ENCODE peak calls at places on chromosomes 11 and 22, in five cellular contexts. R is neural progenitor cell, J is IMR-90, B is psoas muscle, V is transverse colon. Z is an unnamed sample. For H3K36me3 and H3K9me3, the result is how much of the 10 kb centered on the place peaks cover.

GRCh38 chr22:33380789-33381530 is 322.8 kb upstream of the SYN3 start:
- DNase-seq in J (peak), R (no peak), V (no peak), B (no peak), Z (no peak)

GRCh38 chr11:2734181-2735052 is 34.6 kb upstream of the KCNQ1OT1 start:
- DNase-seq in B (peak), V (no peak), R (no peak), J (peak), Z (no peak)

GRCh38 chr22:39073941-39074340 is 3.1 kb upstream of the APOBEC3G start:
- DNase-seq in J (no peak), B (no peak), R (no peak), V (no peak), Z (no peak)

GRCh38 chr11:102883132-102883531 is 8.3 kb upstream of the MMP12 start:
- DNase-seq in R (no peak), V (no peak), J (no peak), B (no peak), Z (no peak)

GRCh38 chr11:92753161-92753560 is 216.3 kb upstream of the MTNR1B start:
- DNase-seq in V (no peak), B (no peak), J (no peak), R (no peak), Z (no peak)

GRCh38 chr11:47499614-47500013 is 50.7 kb upstream of the RAPSN start:
- DNase-seq in J (no peak), B (no peak), R (no peak), V (no peak), Z (no peak)

GRCh38 chr11:60485987-60486386 is 6.6 kb upstream of the MS4A12 start:
- DNase-seq in J (no peak), R (peak), V (peak), B (no peak), Z (peak)

GRCh38 chr11:72700026-72700610 is 25.9 kb upstream of the PDE2A start:
- DNase-seq in R (no peak), B (no peak), J (peak), V (no peak), Z (no peak)

GRCh38 chr11:8213390-8213789 is 44.6 kb upstream of the RIC3 start:
- DNase-seq in J (no peak), V (no peak), B (no peak), R (no peak), Z (no peak)

GRCh38 chr22:28013611-28014010 is 94.6 kb upstream of the PITPNB start:
- DNase-seq in R (no peak), J (no peak), V (no peak), B (peak), Z (no peak)

GRCh38 chr22:20315337-20316216 is 4.3 kb downstream of the DGCR6L start:
- DNase-seq in J (no peak), R (peak), B (no peak), V (peak), Z (no peak)

GRCh38 chr11:299951-300735 is 817 bp upstream of the IFITM5 start:
- DNase-seq in R (peak), V (no peak), B (peak), J (peak), Z (no peak)

GRCh38 chr11:32615422-32615821 is 31.8 kb downstream of the EIF3M start:
- DNase-seq in V (no peak), J (no peak), R (peak), B (no peak), Z (no peak)

GRCh38 chr11:65906602-65907001 is 6.4 kb upstream of the FOSL1 start:
- DNase-seq in V (no peak), J (no peak), B (no peak), R (no peak), Z (no peak)

GRCh38 chr11:71563401-71563800 is 2.0 kb upstream of the KRTAP5-10 start:
- DNase-seq in R (peak), J (peak), V (no peak), B (no peak), Z (peak)

GRCh38 chr11:131817701-131818188 is 447.3 kb downstream of the NTM start:
- DNase-seq in J (no peak), B (no peak), V (no peak), R (no peak), Z (no peak)

GRCh38 chr11:83004855-83005556 is 66.7 kb downstream of the RAB30 start:
- DNase-seq in J (no peak), B (no peak), R (no peak), V (no peak), Z (no peak)

GRCh38 chr11:42524534-42525227 is 787.1 kb upstream of the API5 start:
- DNase-seq in J (no peak), R (peak), V (peak), B (no peak), Z (peak)

GRCh38 chr11:76770642-76771445 is 12.3 kb upstream of the TSKU start:
- DNase-seq in J (peak), R (peak), B (peak), V (peak), Z (no peak)

GRCh38 chr11:102488208-102488607 is 35.6 kb upstream of the TMEM123 start:
- DNase-seq in R (no peak), B (no peak), J (no peak), V (no peak), Z (no peak)

GRCh38 chr11:2748814-2749554 is 49.2 kb upstream of the KCNQ1OT1 start:
- DNase-seq in B (peak), V (no peak), R (no peak), J (no peak), Z (no peak)

GRCh38 chr22:43533656-43534428 is 122.0 kb downstream of the MPPED1 start:
- DNase-seq in J (no peak), V (no peak), B (no peak), R (no peak), Z (no peak)

GRCh38 chr22:21937041-21937820 is 15.4 kb downstream of the PPM1F start:
- DNase-seq in B (peak), R (no peak), J (no peak), V (peak), Z (no peak)

GRCh38 chr22:38718414-38718813 is 12.7 kb downstream of the GTPBP1 start:
- DNase-seq in R (peak), J (peak), V (peak), B (peak), Z (peak)

GRCh38 chr11:72671144-72672099 is 2.8 kb downstream of the PDE2A start:
- DNase-seq in V (no peak), B (no peak), J (no peak), R (no peak), Z (no peak)

GRCh38 chr11:1649021-1649420 is 19.4 kb downstream of the KRTAP5-5 start:
- DNase-seq in B (peak), V (no peak), J (no peak), R (no peak), Z (no peak)

GRCh38 chr11:12042215-12042676 is 33.8 kb upstream of the DKK3 start:
- DNase-seq in B (no peak), V (no peak), J (peak), R (no peak), Z (no peak)

GRCh38 chr22:22201185-22201924 is 43.2 kb upstream of the VPREB1 start:
- DNase-seq in V (peak), B (no peak), R (peak), J (peak), Z (peak)

GRCh38 chr11:113991718-113992458 is 17.0 kb downstream of the HTR3A start:
- DNase-seq in R (no peak), J (no peak), V (no peak), B (no peak), Z (no peak)

GRCh38 chr11:87832216-87832615 is 343.0 kb downstream of the RAB38 start:
- DNase-seq in V (no peak), B (no peak), R (no peak), J (no peak), Z (no peak)

GRCh38 chr11:114606003-114606801 is 10.6 kb upstream of the NXPE4 start:
- DNase-seq in V (no peak), B (no peak), R (no peak), J (peak), Z (no peak)

GRCh38 chr11:122440783-122441701 is 214.5 kb upstream of the UBASH3B start:
- DNase-seq in B (peak), V (peak), R (peak), J (no peak), Z (no peak)

GRCh38 chr22:26597026-26597425 is 7.1 kb upstream of the TPST2 start:
- DNase-seq in R (no peak), B (no peak), V (no peak), J (no peak), Z (no peak)

GRCh38 chr11:117933930-117934329 is 4.7 kb upstream of the TMPRSS13 start:
- DNase-seq in J (no peak), B (no peak), R (peak), V (no peak), Z (peak)

GRCh38 chr11:27358306-27358705 is 4.7 kb downstream of the CCDC34 start:
- DNase-seq in B (no peak), R (no peak), J (no peak), V (no peak), Z (no peak)

GRCh38 chr11:118569670-118570069 is 2.5 kb upstream of the ARCN1 start:
- DNase-seq in B (no peak), R (no peak), V (no peak), J (no peak), Z (no peak)

GRCh38 chr11:32068134-32068533 is 22.7 kb upstream of the RCN1 start:
- DNase-seq in R (no peak), J (no peak), B (no peak), V (no peak), Z (no peak)

GRCh38 chr22:50285568-50286229 is 15.5 kb upstream of the MAPK11 start:
- DNase-seq in B (no peak), V (no peak), R (no peak), J (no peak), Z (no peak)

GRCh38 chr22:45246060-45246985 is 5.6 kb upstream of the KIAA0930 start:
- DNase-seq in B (peak), R (no peak), V (peak), J (peak), Z (no peak)

GRCh38 chr22:45240810-45241631 is at the start of gene KIAA0930:
- DNase-seq in B (peak), R (peak), J (peak), V (peak), Z (peak)

GRCh38 chr22:45239378-45240136 is 1.1 kb downstream of the KIAA0930 start:
- DNase-seq in B (peak), J (no peak), V (no peak), R (no peak), Z (no peak)

GRCh38 chr22:45240137-45240809 is 421 bp downstream of the KIAA0930 start:
- DNase-seq in B (peak), J (no peak), V (peak), R (peak), Z (no peak)

GRCh38 chr22:45242778-45243191 is 2.1 kb upstream of the KIAA0930 start:
- DNase-seq in J (no peak), V (peak), R (no peak), B (no peak), Z (peak)
- H3K27ac ChIP-seq in J (no peak), V (no peak), R (no peak), B (no peak), Z (no peak)

DNA sequence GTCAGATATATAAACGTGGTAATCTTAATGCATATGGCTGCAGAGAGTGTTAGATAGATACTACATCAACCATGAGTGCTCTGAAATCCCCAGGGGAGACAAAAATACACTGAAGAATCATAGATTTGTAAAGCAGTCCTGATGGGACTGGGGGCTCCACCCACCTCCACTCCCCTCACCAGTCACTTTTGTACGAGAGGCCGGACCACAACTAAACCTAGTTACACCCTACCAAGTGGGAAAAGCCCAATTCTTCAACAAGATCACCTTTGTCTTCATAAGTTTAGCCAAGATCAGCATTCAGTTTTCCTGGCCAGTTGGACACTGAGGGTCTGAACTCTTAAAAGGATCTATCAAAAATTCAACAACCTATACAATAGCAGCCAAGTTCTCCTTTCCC is 1.5 kb downstream of the SF1 start:
- DNase-seq in V (no peak), R (no peak), B (no peak), J (no peak), Z (no peak)
- H3K36me3 ChIP-seq in V (under half), R (under half), B (half or more), J (under half), Z (half or more)

GRCh38 chr11:110838808-110839207 is 126.6 kb upstream of the ARHGAP20 start:
- DNase-seq in B (no peak), V (no peak), R (no peak), J (no peak), Z (no peak)
- H3K9me3 ChIP-seq in B (under half), V (under half), R (under half), J (under half), Z (under half)

GRCh38 chr11:35099278-35100018 is 39.5 kb upstream of the CD44 start:
- DNase-seq in J (peak), V (no peak), B (no peak), R (no peak), Z (no peak)
- H3K27ac ChIP-seq in J (peak), V (peak), B (peak), R (no peak), Z (no peak)

GRCh38 chr11:6606471-6607189 is 3.1 kb downstream of the ILK start:
- DNase-seq in V (peak), B (peak), J (peak), R (peak), Z (peak)
- H3K36me3 ChIP-seq in V (under half), B (under half), J (under half), R (under half), Z (under half)

GRCh38 chr22:48301908-48302307 is 1525.8 kb downstream of the BRD1 start:
- DNase-seq in J (no peak), B (no peak), R (no peak), V (no peak), Z (no peak)

GRCh38 chr22:48300877-48301276 is 1526.8 kb downstream of the BRD1 start:
- DNase-seq in B (no peak), R (no peak), V (no peak), J (no peak), Z (no peak)

GRCh38 chr22:48301421-48301820 is 1526.3 kb downstream of the BRD1 start:
- DNase-seq in V (no peak), B (no peak), R (no peak), J (no peak), Z (no peak)

GRCh38 chr22:48299124-48299523 is 1528.5 kb downstream of the BRD1 start:
- DNase-seq in R (no peak), B (no peak), J (no peak), V (no peak), Z (no peak)

DNA sequence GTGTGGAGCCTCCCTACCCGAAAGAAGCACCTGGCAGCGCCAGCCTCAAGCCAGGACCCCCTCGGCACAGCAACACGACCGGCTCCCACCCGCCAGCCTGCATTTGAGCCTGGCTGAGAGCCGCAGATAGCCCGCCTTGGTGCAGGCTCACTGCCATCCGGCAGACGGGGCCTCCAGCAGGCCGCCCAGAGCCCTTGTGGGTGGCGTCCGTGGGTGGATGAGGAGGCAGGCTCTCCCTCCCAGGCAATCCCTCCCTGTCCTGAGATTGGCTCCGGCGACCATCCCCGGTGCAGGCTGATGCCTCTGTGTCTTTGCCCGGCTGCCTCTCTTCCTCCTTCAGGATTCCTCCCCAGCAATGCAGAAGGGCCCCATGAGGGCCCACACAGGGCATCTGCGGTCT is 1527.9 kb downstream of the BRD1 start:
- DNase-seq in R (peak), V (no peak), J (no peak), B (no peak), Z (no peak)
- H3K9me3 ChIP-seq in R (under half), V (under half), J (under half), B (under half), Z (under half)

GRCh38 chr11:20034941-20035340 is 125.3 kb downstream of the DBX1 start:
- DNase-seq in R (no peak), J (no peak), V (no peak), B (no peak), Z (peak)
- H3K27ac ChIP-seq in R (no peak), J (no peak), V (no peak), B (no peak), Z (peak)

GRCh38 chr22:46851941-46852340 is 89.5 kb downstream of the TBC1D22A start:
- DNase-seq in V (no peak), J (no peak), R (no peak), B (no peak), Z (no peak)
- H3K36me3 ChIP-seq in V (under half), J (under half), R (under half), B (under half), Z (under half)

GRCh38 chr22:49177666-49178065 is 650.0 kb downstream of the BRD1 start:
- DNase-seq in R (no peak), J (no peak), B (peak), V (no peak), Z (no peak)

GRCh38 chr22:49179886-49180682 is 647.6 kb downstream of the BRD1 start:
- DNase-seq in J (no peak), R (no peak), V (no peak), B (peak), Z (no peak)

GRCh38 chr22:49176956-49177355 is 650.7 kb downstream of the BRD1 start:
- DNase-seq in V (no peak), J (no peak), R (no peak), B (no peak), Z (no peak)

GRCh38 chr22:49179175-49179574 is 648.5 kb downstream of the BRD1 start:
- DNase-seq in B (peak), J (no peak), V (no peak), R (no peak), Z (no peak)

DNA sequence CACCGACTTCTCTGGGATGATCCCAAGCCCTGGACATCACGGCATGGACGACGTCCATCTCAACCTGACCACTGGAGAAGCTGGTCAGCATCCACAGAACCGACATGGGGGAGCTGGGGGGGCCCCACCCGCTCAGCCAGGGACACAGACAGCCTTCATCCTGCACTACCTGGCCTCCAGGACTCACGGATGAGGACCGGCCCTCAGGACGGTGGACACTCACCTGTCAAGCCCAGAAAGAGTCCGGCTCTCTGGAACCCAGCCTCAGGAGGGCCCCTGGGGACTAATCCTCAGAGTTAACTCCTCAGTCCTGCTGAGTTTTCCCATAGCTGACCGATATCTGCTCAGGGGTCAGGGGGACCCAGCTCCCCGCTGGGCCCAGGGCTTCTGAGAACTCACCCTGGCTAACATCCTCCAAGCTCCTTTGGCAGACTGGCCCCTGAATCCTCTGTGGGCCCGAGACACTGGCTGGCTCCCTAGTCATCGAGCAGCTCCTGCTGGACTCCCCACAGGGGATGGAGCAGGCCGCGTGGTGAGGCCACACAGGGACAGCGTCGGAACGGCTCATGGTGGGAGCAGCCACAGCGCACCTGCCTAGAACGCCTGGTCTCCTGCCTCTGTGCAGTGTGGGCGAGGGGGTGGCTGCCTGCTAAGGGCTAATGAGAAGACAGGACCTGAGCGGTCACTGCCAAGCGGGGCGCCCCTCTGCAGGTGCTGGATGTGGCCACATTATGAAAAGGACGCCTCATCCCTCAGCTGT is 649.2 kb downstream of the BRD1 start:
- DNase-seq in R (no peak), B (peak), V (no peak), J (no peak), Z (no peak)
- H3K9me3 ChIP-seq in R (under half), B (under half), V (under half), J (half or more), Z (under half)

GRCh38 chr11:96141649-96142048 is 201.3 kb downstream of the MAML2 start:
- DNase-seq in B (no peak), J (no peak), R (no peak), V (no peak), Z (no peak)

GRCh38 chr11:96136623-96137313 is 206.2 kb downstream of the MAML2 start:
- DNase-seq in R (no peak), J (no peak), B (no peak), V (no peak), Z (no peak)

GRCh38 chr11:96139692-96140091 is 203.3 kb downstream of the MAML2 start:
- DNase-seq in B (no peak), J (no peak), R (no peak), V (no peak), Z (no peak)

GRCh38 chr11:96134622-96135021 is 208.4 kb downstream of the MAML2 start:
- DNase-seq in R (no peak), J (peak), B (no peak), V (no peak), Z (no peak)

DNA sequence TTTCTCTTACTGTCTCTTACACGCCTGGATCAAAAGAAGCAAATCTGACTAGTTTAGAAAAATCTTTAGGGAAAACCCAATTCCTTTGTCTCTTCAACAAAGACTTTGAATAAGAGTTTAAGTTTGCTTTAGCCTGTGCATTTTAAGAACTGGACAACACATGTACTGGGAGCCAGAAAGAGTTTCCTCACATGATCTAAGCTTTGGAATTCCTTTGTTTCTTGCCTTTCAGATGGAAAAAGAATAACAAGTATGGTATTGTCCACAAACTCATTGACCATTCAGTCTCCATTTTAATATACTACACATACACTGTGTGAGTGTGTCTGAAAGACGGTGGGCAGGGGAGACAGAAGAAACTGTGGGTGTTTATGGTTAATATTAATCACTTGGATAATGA is 205.6 kb downstream of the MAML2 start:
- DNase-seq in V (no peak), J (no peak), B (no peak), R (no peak), Z (no peak)
- H3K27ac ChIP-seq in V (no peak), J (peak), B (no peak), R (no peak), Z (no peak)

Z was measured in WERI-Rb-1.